ENCODE peak calls at places on chromosomes 16 and 17, in five cellular contexts. R is colonic mucosa, V is ovary, Z is upper lobe of right lung, I is H1. D is an unnamed sample.

GRCh38 chr16:80299416-80299815 is 241.4 kb upstream of the DYNLRB2 start:
- DNase-seq in R (no peak), V (no peak), Z (no peak), I (no peak), D (no peak)

GRCh38 chr17:956905-957304 is 22.7 kb downstream of the NXN start:
- DNase-seq in R (no peak), V (no peak), Z (no peak), I (no peak), D (no peak)

GRCh38 chr16:30998852-30999761 is 11.3 kb downstream of the STX1B start:
- DNase-seq in R (no peak), V (peak; percentile 41), Z (no peak), I (no peak), D (no peak)

GRCh38 chr17:43438626-43439529 is 40.1 kb downstream of the ARL4D start:
- DNase-seq in R (no peak), V (no peak), Z (no peak), I (no peak), D (no peak)

GRCh38 chr17:35575759-35576158 is 2.6 kb downstream of the PEX12 start:
- DNase-seq in R (no peak), V (no peak), Z (no peak), I (no peak), D (no peak)

GRCh38 chr17:73990290-73990689 is 213.2 kb upstream of the RPL38 start:
- DNase-seq in R (no peak), V (no peak), Z (no peak), I (no peak), D (no peak)

GRCh38 chr16:87387942-87388817 is 4.0 kb upstream of the MAP1LC3B start:
- DNase-seq in R (peak; percentile 95), V (peak; percentile 95), Z (peak; percentile 91), I (peak; percentile 85), D (peak; percentile 96)

GRCh38 chr17:83050651-83051422 is 28.6 kb upstream of the METRNL start:
- DNase-seq in R (peak; percentile 63), V (no peak), Z (no peak), I (no peak), D (no peak)

GRCh38 chr17:36149296-36149820 is 27.1 kb downstream of the TBC1D3B start:
- DNase-seq in R (no peak), V (peak; percentile 29), Z (no peak), I (no peak), D (peak; percentile 84)

GRCh38 chr17:62179525-62180161 is 114.6 kb upstream of the MED13 start:
- DNase-seq in R (peak; percentile 48), V (no peak), Z (no peak), I (no peak), D (no peak)

GRCh38 chr17:8695241-8695640 is 49.4 kb downstream of the CCDC42 start:
- DNase-seq in R (no peak), V (no peak), Z (no peak), I (no peak), D (no peak)

GRCh38 chr16:87098361-87098760 is 218.8 kb downstream of the C16orf95 start:
- DNase-seq in R (no peak), V (no peak), Z (no peak), I (no peak), D (no peak)

GRCh38 chr17:51057534-51057933 is 63.1 kb downstream of the SPAG9 start:
- DNase-seq in R (no peak), V (no peak), Z (no peak), I (no peak), D (no peak)

GRCh38 chr16:15829460-15829859 is 27.4 kb downstream of the MYH11 start:
- DNase-seq in R (peak; percentile 34), V (peak; percentile 69), Z (peak; percentile 65), I (no peak), D (peak; percentile 96)

GRCh38 chr16:82748026-82748425 is 121.3 kb downstream of the CDH13 start:
- DNase-seq in R (no peak), V (no peak), Z (no peak), I (no peak), D (peak; percentile 75)

GRCh38 chr16:1032607-1033006 is 39.9 kb upstream of the SSTR5 start:
- DNase-seq in R (no peak), V (no peak), Z (no peak), I (no peak), D (no peak)

GRCh38 chr16:79076039-79076767 is 524.3 kb downstream of the MAF start:
- DNase-seq in R (no peak), V (no peak), Z (no peak), I (no peak), D (no peak)

GRCh38 chr17:17345294-17345597 is 42.1 kb downstream of the NT5M start:
- DNase-seq in R (no peak), V (no peak), Z (peak; percentile 12), I (no peak), D (peak; percentile 12)

GRCh38 chr16:51880776-51881175 is 666.2 kb downstream of the TOX3 start:
- DNase-seq in R (no peak), V (no peak), Z (no peak), I (no peak), D (no peak)

GRCh38 chr17:46136820-46137219 is 56.4 kb downstream of the KANSL1 start:
- DNase-seq in R (no peak), V (no peak), Z (no peak), I (no peak), D (no peak)

GRCh38 chr17:46141645-46142044 is 51.6 kb downstream of the KANSL1 start:
- DNase-seq in R (no peak), V (no peak), Z (no peak), I (no peak), D (no peak)

GRCh38 chr17:46140645-46141197 is 52.5 kb downstream of the KANSL1 start:
- DNase-seq in R (no peak), V (no peak), Z (no peak), I (no peak), D (no peak)

GRCh38 chr17:46138470-46138869 is 54.8 kb downstream of the KANSL1 start:
- DNase-seq in R (no peak), V (no peak), Z (no peak), I (no peak), D (no peak)

DNA sequence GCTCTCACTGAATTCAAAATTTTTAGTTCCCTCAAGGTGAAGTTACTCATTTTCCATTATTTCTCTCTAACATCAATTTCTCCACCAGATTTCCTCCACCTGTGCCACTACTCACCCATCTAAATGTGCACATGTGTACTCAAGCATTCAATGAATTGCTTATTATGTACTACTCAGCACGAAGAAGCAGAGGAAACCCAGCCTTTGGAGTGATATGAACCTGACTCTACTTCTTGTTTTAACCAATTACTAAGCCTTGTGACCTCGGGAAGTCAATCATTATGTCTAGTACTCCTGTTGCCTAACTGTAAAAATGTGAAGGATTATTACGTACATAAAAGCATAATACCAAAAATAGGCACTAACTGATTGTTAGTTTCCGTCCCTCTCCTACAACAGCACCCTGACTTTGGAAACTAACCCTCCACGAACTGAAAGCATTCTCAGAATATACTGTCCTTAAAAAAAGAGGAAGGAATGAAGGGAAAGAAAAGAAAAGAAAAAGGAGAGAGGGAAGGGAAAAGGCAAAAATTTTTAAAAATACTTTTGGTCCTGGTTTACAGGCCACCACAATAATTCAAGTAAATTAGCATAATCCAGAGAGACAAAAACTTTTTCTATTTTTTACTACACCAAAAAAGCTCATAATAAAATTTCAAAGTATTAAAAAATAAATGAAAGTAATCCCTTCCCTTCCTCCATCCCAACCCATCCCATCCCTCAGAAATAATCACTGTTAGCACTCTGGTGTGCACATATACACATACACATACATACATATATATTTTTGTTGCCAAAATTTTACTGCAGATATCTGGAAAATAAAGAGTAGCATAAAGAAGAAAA is 53.6 kb downstream of the KANSL1 start:
- DNase-seq in R (no peak), V (no peak), Z (no peak), I (no peak), D (no peak)
- H3K4me1 ChIP-seq in R (peaks cover 8% of the 10 kb centered on the region), V (peaks cover 10% of the 10 kb centered on the region), Z (peaks cover 79% of the 10 kb centered on the region), I (peaks cover 2% of the 10 kb centered on the region), D (peaks cover 52% of the 10 kb centered on the region)

DNA sequence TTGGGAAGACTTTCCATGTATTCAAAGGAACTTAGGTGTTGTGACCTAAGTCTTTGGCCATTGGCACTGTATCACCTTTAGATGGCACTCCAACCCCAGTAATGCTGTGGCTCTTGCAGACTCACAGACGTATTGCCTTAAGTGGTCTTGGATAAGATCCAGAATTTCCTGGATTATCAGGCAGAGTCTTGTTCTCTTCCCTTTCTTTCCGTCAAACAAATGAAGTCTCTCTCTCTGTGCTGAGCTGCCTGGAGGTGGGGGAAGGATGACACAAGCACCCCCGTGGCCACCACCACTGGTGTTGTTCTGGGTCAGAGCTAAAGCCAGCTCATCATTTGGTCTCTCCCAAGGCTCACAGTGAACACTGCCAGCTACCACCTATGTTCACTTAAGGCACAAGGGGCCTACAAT is 789.9 kb upstream of the KIF2B start:
- DNase-seq in R (peak; percentile 37), V (no peak), Z (no peak), I (peak; percentile 66), D (no peak)
- TF ChIP-seq CTCF in R (no peak), V (no peak), Z (peak; percentile 47), I (peak; percentile 94), D (no peak)

DNA sequence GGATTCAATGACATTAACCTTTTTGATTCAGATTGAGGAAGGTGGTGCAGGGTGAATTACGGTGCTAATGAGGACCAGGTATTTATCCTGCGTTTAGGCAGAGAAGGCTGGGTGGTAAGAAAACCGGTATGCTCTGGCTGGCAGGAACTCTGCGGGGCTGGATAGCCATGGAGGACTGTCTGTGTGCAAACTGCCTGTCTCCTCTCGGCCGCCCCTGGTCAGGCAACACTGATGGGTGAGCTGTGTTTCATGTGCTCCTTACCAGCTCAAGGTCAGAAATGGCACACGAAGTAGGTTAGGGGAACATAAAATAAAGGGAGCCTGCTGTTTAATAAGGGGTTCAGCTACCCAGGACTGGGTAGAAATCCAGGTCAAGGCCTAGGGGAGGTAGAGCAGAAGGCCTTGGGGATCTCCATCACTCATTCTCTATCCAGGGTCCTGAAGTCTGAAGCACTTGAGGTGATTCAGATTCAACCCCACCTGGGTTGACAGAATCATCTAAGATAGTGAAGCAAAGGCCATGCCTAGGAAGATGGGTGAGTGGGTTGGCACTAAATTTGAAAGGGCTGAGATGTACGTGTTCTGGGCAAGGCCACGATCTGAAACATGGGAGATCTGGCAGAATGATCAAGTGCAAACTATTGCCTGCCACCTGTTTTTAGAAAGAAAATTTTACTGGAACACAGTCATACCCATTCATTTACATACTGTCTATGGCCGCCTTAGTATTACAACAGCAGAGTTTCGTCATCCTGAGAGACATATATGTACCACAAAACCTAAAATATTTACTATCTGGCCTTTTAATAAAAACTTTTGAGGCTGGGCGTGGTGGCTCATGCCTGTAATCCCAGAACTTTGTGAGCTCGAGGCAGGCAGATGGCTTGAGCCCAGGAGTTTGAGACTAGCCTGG is 292.5 kb downstream of the XYLT1 start:
- DNase-seq in R (no peak), V (no peak), Z (no peak), I (no peak), D (no peak)
- H3K27ac ChIP-seq in R (no peak overlapping the region), V (no peak overlapping the region), Z (no peak overlapping the region), I (no peak overlapping the region), D (no peak overlapping the region)

DNA sequence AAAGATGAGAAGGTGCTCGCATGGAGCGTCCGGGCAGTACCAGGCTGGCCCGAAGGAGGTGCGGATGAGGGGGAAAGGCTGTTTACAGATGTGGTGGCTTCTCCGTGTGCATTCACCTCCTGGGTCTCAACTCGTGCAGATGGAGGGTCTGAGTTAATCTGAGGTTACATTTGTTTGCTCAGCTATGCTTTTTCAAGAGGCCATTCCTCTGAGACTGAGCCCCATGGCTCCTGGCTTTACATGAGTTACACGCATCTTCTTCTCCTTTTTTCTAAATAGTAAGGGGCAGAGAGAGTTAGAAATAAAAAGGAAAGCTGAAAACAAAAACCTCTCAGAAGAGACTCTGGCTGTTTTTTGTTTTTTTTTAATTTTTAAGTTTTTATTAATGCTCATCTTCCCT is 29.0 kb downstream of the IRF8 start:
- DNase-seq in R (no peak), V (no peak), Z (no peak), I (no peak), D (no peak)
- H3K4me1 ChIP-seq in R (no peaks in the 10 kb centered on the region), V (peaks cover 15% of the 10 kb centered on the region), Z (peaks cover 27% of the 10 kb centered on the region), I (no peaks in the 10 kb centered on the region), D (no peaks in the 10 kb centered on the region)

D was measured in tibial artery.